ENCODE peak calls at places on chromosome 19, in six cellular contexts. One of them, this sample, is unnamed. For H3K9me3, the result is how much of the 10 kb centered on the place peaks cover.

GRCh38 chr19:35213678-35214632 is 14.6 kb downstream of the FAM187B start:
- DNase-seq in uterus: peak
- DNase-seq in A549: peak
- DNase-seq in sigmoid colon: peak
- DNase-seq in heart left ventricle: peak
- DNase-seq in adrenal gland: peak
- DNase-seq in this sample: peak

GRCh38 chr19:44628793-44629192 is 14.9 kb upstream of the PVR start:
- DNase-seq in uterus: no peak
- DNase-seq in A549: no peak
- DNase-seq in sigmoid colon: no peak
- DNase-seq in heart left ventricle: no peak
- DNase-seq in adrenal gland: no peak
- DNase-seq in this sample: no peak

GRCh38 chr19:15449620-15450527 is at the start of gene WIZ:
- DNase-seq in uterus: peak
- DNase-seq in A549: peak
- DNase-seq in sigmoid colon: peak
- DNase-seq in heart left ventricle: peak
- DNase-seq in adrenal gland: peak
- DNase-seq in this sample: peak

GRCh38 chr19:42468273-42468796 is 25.6 kb upstream of the CXCL17 start:
- DNase-seq in uterus: no peak
- DNase-seq in A549: peak
- DNase-seq in sigmoid colon: no peak
- DNase-seq in heart left ventricle: no peak
- DNase-seq in adrenal gland: no peak
- DNase-seq in this sample: no peak

GRCh38 chr19:14450168-14450874 is 17.2 kb downstream of the PKN1 start:
- DNase-seq in uterus: no peak
- DNase-seq in A549: peak
- DNase-seq in sigmoid colon: no peak
- DNase-seq in heart left ventricle: peak
- DNase-seq in adrenal gland: peak
- DNase-seq in this sample: no peak

GRCh38 chr19:41821003-41821735 is 23.3 kb downstream of the LYPD4 start:
- DNase-seq in uterus: no peak
- DNase-seq in A549: peak
- DNase-seq in sigmoid colon: no peak
- DNase-seq in heart left ventricle: no peak
- DNase-seq in adrenal gland: no peak
- DNase-seq in this sample: no peak

GRCh38 chr19:5131866-5132561 is 163.1 kb downstream of the KDM4B start:
- DNase-seq in uterus: no peak
- DNase-seq in A549: no peak
- DNase-seq in sigmoid colon: no peak
- DNase-seq in heart left ventricle: no peak
- DNase-seq in adrenal gland: no peak
- DNase-seq in this sample: no peak

GRCh38 chr19:49560358-49560900 is 19.9 kb downstream of the NOSIP start:
- DNase-seq in uterus: no peak
- DNase-seq in A549: no peak
- DNase-seq in sigmoid colon: no peak
- DNase-seq in heart left ventricle: no peak
- DNase-seq in adrenal gland: no peak
- DNase-seq in this sample: peak

GRCh38 chr19:42295831-42296525 is 6.0 kb upstream of the PRR19 start:
- DNase-seq in uterus: peak
- DNase-seq in A549: peak
- DNase-seq in sigmoid colon: peak
- DNase-seq in heart left ventricle: peak
- DNase-seq in adrenal gland: peak
- DNase-seq in this sample: peak

GRCh38 chr19:53621885-53622710 is 9.7 kb upstream of the DPRX start:
- DNase-seq in uterus: no peak
- DNase-seq in A549: peak
- DNase-seq in sigmoid colon: no peak
- DNase-seq in heart left ventricle: no peak
- DNase-seq in adrenal gland: no peak
- DNase-seq in this sample: no peak

GRCh38 chr19:5150902-5151741 is 182.2 kb downstream of the KDM4B start:
- DNase-seq in uterus: no peak
- DNase-seq in A549: no peak
- DNase-seq in sigmoid colon: peak
- DNase-seq in heart left ventricle: no peak
- DNase-seq in adrenal gland: no peak
- DNase-seq in this sample: no peak

GRCh38 chr19:10544753-10545251 is 1.1 kb downstream of the ATG4D start:
- DNase-seq in uterus: no peak
- DNase-seq in A549: no peak
- DNase-seq in sigmoid colon: no peak
- DNase-seq in heart left ventricle: no peak
- DNase-seq in adrenal gland: peak
- DNase-seq in this sample: no peak
- H3K27ac ChIP-seq in uterus: peak
- H3K27ac ChIP-seq in A549: peak
- H3K27ac ChIP-seq in sigmoid colon: peak
- H3K27ac ChIP-seq in heart left ventricle: peak
- H3K27ac ChIP-seq in adrenal gland: no peak
- H3K27ac ChIP-seq in this sample: peak

GRCh38 chr19:56927791-56928207 is 87.3 kb upstream of the PEG3 start:
- DNase-seq in uterus: no peak
- DNase-seq in A549: no peak
- DNase-seq in sigmoid colon: no peak
- DNase-seq in heart left ventricle: no peak
- DNase-seq in adrenal gland: no peak
- DNase-seq in this sample: no peak
- H3K9me3 ChIP-seq in uterus: under half
- H3K9me3 ChIP-seq in A549: half or more
- H3K9me3 ChIP-seq in sigmoid colon: under half
- H3K9me3 ChIP-seq in heart left ventricle: under half
- H3K9me3 ChIP-seq in adrenal gland: under half
- H3K9me3 ChIP-seq in this sample: under half

GRCh38 chr19:10334340-10335148 is 1.2 kb upstream of the RAVER1 start:
- DNase-seq in uterus: peak
- DNase-seq in A549: peak
- DNase-seq in sigmoid colon: peak
- DNase-seq in heart left ventricle: peak
- DNase-seq in adrenal gland: peak
- DNase-seq in this sample: peak

GRCh38 chr19:10335149-10336053 is 2.1 kb upstream of the RAVER1 start:
- DNase-seq in uterus: no peak
- DNase-seq in A549: no peak
- DNase-seq in sigmoid colon: no peak
- DNase-seq in heart left ventricle: peak
- DNase-seq in adrenal gland: no peak
- DNase-seq in this sample: no peak

GRCh38 chr19:10333758-10334339 is 520 bp upstream of the RAVER1 start:
- DNase-seq in uterus: no peak
- DNase-seq in A549: no peak
- DNase-seq in sigmoid colon: no peak
- DNase-seq in heart left ventricle: no peak
- DNase-seq in adrenal gland: no peak
- DNase-seq in this sample: no peak

GRCh38 chr19:10332158-10332964 is 968 bp downstream of the RAVER1 start:
- DNase-seq in uterus: no peak
- DNase-seq in A549: no peak
- DNase-seq in sigmoid colon: no peak
- DNase-seq in heart left ventricle: no peak
- DNase-seq in adrenal gland: no peak
- DNase-seq in this sample: no peak

GRCh38 chr19:10332965-10333757 is at the start of gene RAVER1:
- DNase-seq in uterus: peak
- DNase-seq in A549: peak
- DNase-seq in sigmoid colon: peak
- DNase-seq in heart left ventricle: peak
- DNase-seq in adrenal gland: peak
- DNase-seq in this sample: peak
- TF ChIP-seq POLR2A in uterus: peak
- TF ChIP-seq POLR2A in A549: peak
- TF ChIP-seq POLR2A in sigmoid colon: peak
- TF ChIP-seq POLR2A in heart left ventricle: peak
- TF ChIP-seq POLR2A in adrenal gland: peak
- TF ChIP-seq POLR2A in this sample: peak

DNA sequence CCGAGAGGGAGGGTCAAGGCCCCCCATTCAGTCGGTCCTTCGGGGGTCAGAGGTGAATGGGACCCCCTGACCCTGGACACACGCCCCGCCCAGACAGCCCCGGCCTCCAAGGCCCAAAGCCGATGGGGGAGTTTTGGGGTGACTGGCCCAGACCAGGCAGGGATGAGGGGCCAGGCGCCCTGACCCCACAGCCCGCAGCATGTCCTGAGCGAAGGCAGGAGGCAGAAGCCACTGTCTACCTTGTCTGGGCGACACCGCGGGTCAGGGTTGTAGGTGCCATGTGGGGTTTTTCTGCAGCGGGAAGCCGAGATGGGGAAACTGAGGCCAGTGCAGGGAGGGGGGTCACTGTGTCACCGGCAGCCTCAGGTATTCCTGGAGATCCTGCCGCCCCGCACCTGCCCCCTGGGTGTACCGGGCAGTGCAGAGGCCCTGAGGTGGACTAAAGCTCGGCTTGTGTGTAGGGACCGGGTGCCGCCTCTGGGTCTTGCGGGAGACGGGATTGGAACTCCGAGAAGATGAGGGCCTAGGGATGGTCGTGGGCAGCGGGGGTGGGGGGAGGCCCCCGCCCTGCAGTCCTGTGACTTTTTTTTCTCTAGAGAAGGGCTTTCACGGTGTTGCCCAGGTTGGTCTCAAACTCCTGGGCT is 8.5 kb downstream of the ARID3A start:
- DNase-seq in uterus: no peak
- DNase-seq in A549: no peak
- DNase-seq in sigmoid colon: no peak
- DNase-seq in heart left ventricle: no peak
- DNase-seq in adrenal gland: no peak
- DNase-seq in this sample: no peak
- H3K27ac ChIP-seq in uterus: peak
- H3K27ac ChIP-seq in A549: peak
- H3K27ac ChIP-seq in sigmoid colon: peak
- H3K27ac ChIP-seq in heart left ventricle: peak
- H3K27ac ChIP-seq in adrenal gland: no peak
- H3K27ac ChIP-seq in this sample: peak